ENCODE peak calls at places on chromosomes 4 and X, in nine cellular contexts. V is fibroblast of pulmonary artery, T is PC-3, W is HFF-Myc, Y is PC-9, S is cardiac muscle cell, E is upper lobe of left lung, Q is BJ, L is IMR-90. I is an unnamed sample.

GRCh38 chrX:10444204-10444603 is 176.2 kb downstream of the MID1 start:
- DNase-seq in V (peak), T (no peak), W (no peak), Y (no peak), S (no peak), E (no peak), Q (no peak), L (no peak), I (no peak)

GRCh38 chr4:119310826-119311225 is 11.1 kb downstream of the FABP2 start:
- DNase-seq in V (no peak), T (no peak), W (no peak), Y (no peak), S (no peak), E (no peak), Q (no peak), L (peak), I (no peak)

GRCh38 chr4:60683357-60683756 is 516.8 kb upstream of the ADGRL3 start:
- DNase-seq in V (peak), T (peak), W (peak), Y (no peak), S (no peak), E (no peak), Q (peak), L (peak), I (no peak)

GRCh38 chr4:122827258-122827887 is 742 bp downstream of the FGF2 start:
- DNase-seq in V (peak), T (peak), W (no peak), Y (no peak), S (peak), E (peak), Q (no peak), L (peak), I (peak)

GRCh38 chr4:15457401-15458201 is 12.1 kb upstream of the CC2D2A start:
- DNase-seq in V (peak), T (peak), W (peak), Y (no peak), S (peak), E (no peak), Q (no peak), L (peak), I (no peak)

GRCh38 chr4:169256101-169256612 is 14.6 kb downstream of the SH3RF1 start:
- DNase-seq in V (no peak), T (peak), W (no peak), Y (no peak), S (no peak), E (no peak), Q (no peak), L (peak), I (no peak)

GRCh38 chrX:154411981-154412340 is 622 bp downstream of the TAFAZZIN start:
- DNase-seq in V (peak), T (peak), W (no peak), Y (no peak), S (peak), E (no peak), Q (no peak), L (peak), I (peak)

GRCh38 chr4:52198356-52198755 is 147.3 kb downstream of the SPATA18 start:
- DNase-seq in V (no peak), T (no peak), W (no peak), Y (no peak), S (no peak), E (no peak), Q (no peak), L (no peak), I (no peak)

GRCh38 chr4:148923881-148924280 is 481.7 kb upstream of the NR3C2 start:
- DNase-seq in V (no peak), T (no peak), W (no peak), Y (no peak), S (no peak), E (no peak), Q (no peak), L (no peak), I (no peak)

GRCh38 chr4:76923619-76924357 is 25.8 kb upstream of the SEPTIN11 start:
- DNase-seq in V (no peak), T (peak), W (no peak), Y (no peak), S (no peak), E (no peak), Q (no peak), L (no peak), I (no peak)

GRCh38 chrX:147635186-147635585 is 276.5 kb upstream of the FMR1 start:
- DNase-seq in V (no peak), T (no peak), W (no peak), Y (no peak), S (no peak), E (no peak), Q (no peak), L (no peak), I (no peak)

GRCh38 chr4:2141762-2142520 is 82.8 kb downstream of the NAT8L start:
- DNase-seq in V (no peak), T (no peak), W (no peak), Y (no peak), S (no peak), E (no peak), Q (no peak), L (no peak), I (no peak)

GRCh38 chrX:102546818-102547493 is 30.4 kb upstream of the TMSB15A start:
- DNase-seq in V (no peak), T (no peak), W (no peak), Y (no peak), S (no peak), E (peak), Q (no peak), L (no peak), I (no peak)
- H3K4me3 ChIP-seq in V (peak), T (no peak), W (no peak), Y (no peak), S (no peak), E (peak), Q (peak), L (peak), I (no peak)

DNA sequence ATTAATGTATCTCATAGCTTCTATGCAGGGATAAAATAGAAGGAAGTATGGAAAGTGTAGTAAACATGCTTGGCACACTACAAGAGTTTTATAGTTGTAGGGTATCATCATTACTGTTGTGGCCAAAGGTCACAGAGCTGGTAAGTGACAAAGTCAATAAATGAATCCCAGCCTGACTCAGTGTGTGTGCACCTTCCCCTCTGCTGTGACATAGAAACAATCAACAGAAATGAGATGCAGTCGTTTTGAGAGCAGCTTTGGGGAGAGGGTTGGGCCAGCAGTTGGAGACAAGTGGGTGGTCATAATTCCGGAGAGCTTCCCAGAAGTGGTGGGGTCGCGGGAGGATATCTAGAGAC is 82.4 kb upstream of the RBPJ start:
- DNase-seq in V (no peak), T (peak), W (no peak), Y (peak), S (no peak), E (no peak), Q (no peak), L (no peak), I (no peak)
- H3K4me3 ChIP-seq in V (no peak), T (peak), W (no peak), Y (no peak), S (no peak), E (no peak), Q (no peak), L (no peak), I (no peak)

GRCh38 chr4:3745886-3746656 is 20.1 kb upstream of the ADRA2C start:
- DNase-seq in V (no peak), T (peak), W (no peak), Y (no peak), S (no peak), E (no peak), Q (no peak), L (no peak), I (no peak)
- H3K4me3 ChIP-seq in V (no peak), T (no peak), W (no peak), Y (no peak), S (no peak), E (no peak), Q (no peak), L (no peak), I (no peak)

GRCh38 chrX:150152546-150152945 is 210.6 kb upstream of the MAMLD1 start:
- DNase-seq in V (no peak), T (no peak), W (no peak), Y (no peak), S (no peak), E (no peak), Q (no peak), L (no peak), I (no peak)
- H3K4me3 ChIP-seq in V (no peak), T (no peak), W (no peak), Y (no peak), S (no peak), E (no peak), Q (no peak), L (no peak), I (no peak)

GRCh38 chrX:71911731-71912050 is 1.0 kb downstream of the NHSL2 start:
- DNase-seq in V (no peak), T (no peak), W (no peak), Y (no peak), S (peak), E (peak), Q (no peak), L (no peak), I (peak)
- H3K4me3 ChIP-seq in V (peak), T (no peak), W (peak), Y (no peak), S (peak), E (peak), Q (peak), L (no peak), I (peak)

GRCh38 chrX:619451-619811 is 11.2 kb upstream of the SHOX start:
- DNase-seq in V (no peak), T (no peak), W (no peak), Y (no peak), S (no peak), E (peak), Q (no peak), L (no peak), I (no peak)

GRCh38 chrX:619812-620493 is 10.6 kb upstream of the SHOX start:
- DNase-seq in V (no peak), T (no peak), W (no peak), Y (no peak), S (no peak), E (peak), Q (no peak), L (no peak), I (no peak)

GRCh38 chrX:617891-618290 is 12.7 kb upstream of the SHOX start:
- DNase-seq in V (no peak), T (no peak), W (no peak), Y (no peak), S (no peak), E (peak), Q (no peak), L (no peak), I (no peak)

GRCh38 chrX:617401-617800 is 13.2 kb upstream of the SHOX start:
- DNase-seq in V (no peak), T (no peak), W (no peak), Y (no peak), S (no peak), E (no peak), Q (no peak), L (no peak), I (no peak)

DNA sequence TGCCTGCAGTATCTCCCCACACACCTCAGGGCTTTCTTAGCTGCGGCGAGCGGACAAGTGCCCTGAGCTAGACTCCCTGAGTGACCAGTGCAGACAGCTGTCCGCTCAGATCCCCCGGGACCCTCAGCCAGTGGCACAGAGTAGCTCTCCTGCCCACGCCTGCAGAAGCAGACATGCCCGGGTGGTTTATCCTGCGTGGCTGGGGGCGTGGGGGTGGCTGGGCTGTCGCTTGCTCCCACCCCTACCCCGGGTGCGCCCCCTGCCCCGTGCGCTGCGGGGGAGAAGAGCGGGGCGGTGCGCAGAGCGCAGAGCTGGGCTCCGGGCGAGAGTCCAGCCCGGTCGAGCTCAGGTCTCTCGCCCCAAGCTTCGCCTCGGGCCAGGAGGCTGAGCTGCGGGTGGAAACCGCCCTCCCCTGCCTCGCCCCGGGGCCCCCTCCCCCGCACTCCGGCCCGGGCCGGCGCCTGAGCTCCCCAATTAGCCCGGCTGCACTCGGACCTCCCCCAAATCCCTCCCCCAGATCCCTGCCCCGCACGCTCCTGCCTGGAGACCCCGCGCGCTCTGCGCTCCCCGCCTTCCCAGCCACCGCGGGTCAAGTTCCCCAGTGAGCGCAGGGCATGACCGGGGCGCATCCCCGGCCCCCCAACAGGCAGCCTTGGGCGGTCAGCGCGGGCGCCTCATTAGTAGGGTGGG is 11.7 kb upstream of the SHOX start:
- DNase-seq in V (no peak), T (no peak), W (no peak), Y (no peak), S (no peak), E (peak), Q (no peak), L (no peak), I (no peak)
- H3K4me3 ChIP-seq in V (no peak), T (no peak), W (no peak), Y (no peak), S (no peak), E (no peak), Q (peak), L (no peak), I (no peak)

GRCh38 chrX:21438792-21439191 is 64.6 kb downstream of the CNKSR2 start:
- DNase-seq in V (peak), T (no peak), W (no peak), Y (no peak), S (no peak), E (no peak), Q (no peak), L (no peak), I (no peak)
- H3K4me3 ChIP-seq in V (no peak), T (no peak), W (no peak), Y (no peak), S (no peak), E (no peak), Q (no peak), L (no peak), I (no peak)

I was measured in right cardiac atrium.